ENCODE peak calls at places on chromosomes 16 and 17, in five cellular contexts. One of them, this sample, is unnamed.

GRCh38 chr16:88295526-88296436 is 87.0 kb upstream of the ZNF469 start:
- DNase-seq in activated T-cell treated with anti-CD3 and anti-CD28 coated beads for 24 hours: no peak
- DNase-seq in aorta: peak
- DNase-seq in NCI-H2029: no peak
- DNase-seq in epithelial cell of prostate: no peak
- DNase-seq in this sample: no peak

GRCh38 chr17:57485566-57485865 is 229.2 kb downstream of the MSI2 start:
- DNase-seq in aorta: no peak
- DNase-seq in NCI-H2029: no peak
- DNase-seq in activated T-cell treated with anti-CD3 and anti-CD28 coated beads for 24 hours: no peak
- DNase-seq in epithelial cell of prostate: no peak
- DNase-seq in this sample: no peak

GRCh38 chr16:19123535-19124178 is 9.9 kb downstream of the ITPRIPL2 start:
- DNase-seq in activated T-cell treated with anti-CD3 and anti-CD28 coated beads for 24 hours: no peak
- DNase-seq in NCI-H2029: peak
- DNase-seq in aorta: no peak
- DNase-seq in epithelial cell of prostate: no peak
- DNase-seq in this sample: no peak

GRCh38 chr17:42659079-42659931 is at the start of gene TUBG2:
- DNase-seq in epithelial cell of prostate: no peak
- DNase-seq in NCI-H2029: peak
- DNase-seq in activated T-cell treated with anti-CD3 and anti-CD28 coated beads for 24 hours: peak
- DNase-seq in aorta: peak
- DNase-seq in this sample: peak

GRCh38 chr16:50797456-50797855 is 55.6 kb downstream of the CYLD start:
- DNase-seq in NCI-H2029: no peak
- DNase-seq in epithelial cell of prostate: no peak
- DNase-seq in aorta: no peak
- DNase-seq in activated T-cell treated with anti-CD3 and anti-CD28 coated beads for 24 hours: no peak
- DNase-seq in this sample: no peak

GRCh38 chr17:10618202-10618635 is 38.9 kb downstream of the MYH3 start:
- DNase-seq in epithelial cell of prostate: no peak
- DNase-seq in NCI-H2029: no peak
- DNase-seq in activated T-cell treated with anti-CD3 and anti-CD28 coated beads for 24 hours: peak
- DNase-seq in aorta: peak
- DNase-seq in this sample: peak

GRCh38 chr17:32814837-32815236 is 62.1 kb downstream of the MYO1D start:
- DNase-seq in activated T-cell treated with anti-CD3 and anti-CD28 coated beads for 24 hours: no peak
- DNase-seq in epithelial cell of prostate: no peak
- DNase-seq in NCI-H2029: no peak
- DNase-seq in aorta: no peak
- DNase-seq in this sample: no peak

GRCh38 chr17:49861150-49861884 is 13.4 kb upstream of the TAC4 start:
- DNase-seq in NCI-H2029: no peak
- DNase-seq in epithelial cell of prostate: no peak
- DNase-seq in activated T-cell treated with anti-CD3 and anti-CD28 coated beads for 24 hours: peak
- DNase-seq in aorta: no peak
- DNase-seq in this sample: no peak

GRCh38 chr16:83895243-83895642 is 3.7 kb upstream of the MLYCD start:
- DNase-seq in activated T-cell treated with anti-CD3 and anti-CD28 coated beads for 24 hours: no peak
- DNase-seq in epithelial cell of prostate: no peak
- DNase-seq in aorta: no peak
- DNase-seq in NCI-H2029: no peak
- DNase-seq in this sample: no peak